ENCODE peak calls at places on chromosomes 4 and X, in six cellular contexts. One of them, this sample, is unnamed.

GRCh38 chr4:108385076-108385475 is 216.3 kb upstream of the LEF1 start:
- DNase-seq in naive B cell: no peak
- DNase-seq in Right ventricle myocardium superior: no peak
- DNase-seq in glutamatergic neuron: no peak
- DNase-seq in lower leg skin: no peak
- DNase-seq in ascending aorta: no peak
- DNase-seq in this sample: no peak

GRCh38 chrX:7202206-7202605 is 54.3 kb upstream of the PUDP start:
- DNase-seq in naive B cell: no peak
- DNase-seq in ascending aorta: no peak
- DNase-seq in Right ventricle myocardium superior: no peak
- DNase-seq in glutamatergic neuron: no peak
- DNase-seq in lower leg skin: no peak
- DNase-seq in this sample: no peak

GRCh38 chr4:5821665-5822358 is 71.1 kb downstream of the CRMP1 start:
- DNase-seq in glutamatergic neuron: peak; percentile 70
- DNase-seq in Right ventricle myocardium superior: no peak
- DNase-seq in naive B cell: no peak
- DNase-seq in ascending aorta: no peak
- DNase-seq in lower leg skin: no peak
- DNase-seq in this sample: no peak

GRCh38 chrX:19121466-19121865 is 802 bp downstream of the ADGRG2 start:
- DNase-seq in naive B cell: no peak
- DNase-seq in glutamatergic neuron: no peak
- DNase-seq in Right ventricle myocardium superior: no peak
- DNase-seq in ascending aorta: no peak
- DNase-seq in lower leg skin: no peak
- DNase-seq in this sample: no peak

GRCh38 chr4:172547724-172548123 is 620.9 kb upstream of the GALNT7 start:
- DNase-seq in ascending aorta: no peak
- DNase-seq in glutamatergic neuron: no peak
- DNase-seq in Right ventricle myocardium superior: no peak
- DNase-seq in lower leg skin: no peak
- DNase-seq in naive B cell: no peak
- DNase-seq in this sample: no peak

GRCh38 chrX:31036895-31037294 is 34.9 kb downstream of the FTHL17 start:
- DNase-seq in naive B cell: peak; percentile 4
- DNase-seq in glutamatergic neuron: peak; percentile 53
- DNase-seq in ascending aorta: no peak
- DNase-seq in lower leg skin: no peak
- DNase-seq in Right ventricle myocardium superior: peak; percentile 34
- DNase-seq in this sample: peak; percentile 33

GRCh38 chr4:142407569-142407968 is 438.5 kb downstream of the INPP4B start:
- DNase-seq in lower leg skin: no peak
- DNase-seq in glutamatergic neuron: no peak
- DNase-seq in ascending aorta: no peak
- DNase-seq in Right ventricle myocardium superior: no peak
- DNase-seq in naive B cell: no peak
- DNase-seq in this sample: no peak

GRCh38 chrX:31708116-31708515 is 636.3 kb upstream of the FTHL17 start:
- DNase-seq in lower leg skin: no peak
- DNase-seq in ascending aorta: no peak
- DNase-seq in Right ventricle myocardium superior: no peak
- DNase-seq in naive B cell: no peak
- DNase-seq in glutamatergic neuron: no peak
- DNase-seq in this sample: no peak

GRCh38 chr4:22391548-22391947 is 124.3 kb downstream of the ADGRA3 start:
- DNase-seq in naive B cell: no peak
- DNase-seq in Right ventricle myocardium superior: no peak
- DNase-seq in ascending aorta: no peak
- DNase-seq in glutamatergic neuron: no peak
- DNase-seq in lower leg skin: no peak
- DNase-seq in this sample: no peak

GRCh38 chrX:107135076-107135964 is 16.7 kb upstream of the RBM41 start:
- DNase-seq in naive B cell: no peak
- DNase-seq in lower leg skin: no peak
- DNase-seq in Right ventricle myocardium superior: no peak
- DNase-seq in glutamatergic neuron: no peak
- DNase-seq in ascending aorta: no peak
- DNase-seq in this sample: no peak

GRCh38 chr4:86223472-86223871 is 136.4 kb downstream of the MAPK10 start:
- DNase-seq in naive B cell: no peak
- DNase-seq in ascending aorta: no peak
- DNase-seq in lower leg skin: no peak
- DNase-seq in Right ventricle myocardium superior: no peak
- DNase-seq in glutamatergic neuron: no peak
- DNase-seq in this sample: no peak

GRCh38 chr4:122017296-122017695 is 65.4 kb upstream of the TRPC3 start:
- DNase-seq in Right ventricle myocardium superior: no peak
- DNase-seq in lower leg skin: no peak
- DNase-seq in ascending aorta: no peak
- DNase-seq in glutamatergic neuron: peak; percentile 22
- DNase-seq in naive B cell: no peak
- DNase-seq in this sample: no peak

GRCh38 chr4:140168474-140168873 is 14.5 kb upstream of the MAML3 start:
- DNase-seq in Right ventricle myocardium superior: no peak
- DNase-seq in naive B cell: no peak
- DNase-seq in ascending aorta: no peak
- DNase-seq in glutamatergic neuron: no peak
- DNase-seq in lower leg skin: no peak
- DNase-seq in this sample: no peak

GRCh38 chrX:9539611-9540387 is 74.9 kb downstream of the TBL1X start:
- DNase-seq in ascending aorta: no peak
- DNase-seq in naive B cell: no peak
- DNase-seq in glutamatergic neuron: no peak
- DNase-seq in lower leg skin: peak; percentile 28
- DNase-seq in Right ventricle myocardium superior: no peak
- DNase-seq in this sample: no peak

This sample was measured in left cardiac atrium.